ENCODE peak calls at places on chromosomes 1 and 21, in five cellular contexts. One of them, this sample, is unnamed.

GRCh38 chr1:208145167-208145566 is 99.0 kb downstream of the PLXNA2 start:
- DNase-seq in SK-N-SH: no peak
- DNase-seq in Panc1: no peak
- DNase-seq in HL-60: no peak
- DNase-seq in GM23338: no peak
- DNase-seq in this sample: no peak

GRCh38 chr21:33135925-33136324 is 66.0 kb downstream of the OLIG1 start:
- DNase-seq in SK-N-SH: no peak
- DNase-seq in Panc1: no peak
- DNase-seq in HL-60: no peak
- DNase-seq in GM23338: no peak
- DNase-seq in this sample: no peak

GRCh38 chr1:26191739-26192138 is 1.3 kb downstream of the CATSPER4 start:
- DNase-seq in SK-N-SH: no peak
- DNase-seq in Panc1: no peak
- DNase-seq in HL-60: no peak
- DNase-seq in GM23338: no peak
- DNase-seq in this sample: no peak

GRCh38 chr1:179025125-179025974 is at the start of gene FAM20B:
- DNase-seq in SK-N-SH: peak
- DNase-seq in Panc1: no peak
- DNase-seq in HL-60: peak
- DNase-seq in GM23338: peak
- DNase-seq in this sample: peak

GRCh38 chr1:183925947-183926346 is 111.6 kb downstream of the COLGALT2 start:
- DNase-seq in SK-N-SH: no peak
- DNase-seq in Panc1: no peak
- DNase-seq in HL-60: no peak
- DNase-seq in GM23338: no peak
- DNase-seq in this sample: no peak

GRCh38 chr1:74324684-74325448 is 89.7 kb downstream of the TNNI3K start:
- DNase-seq in SK-N-SH: no peak
- DNase-seq in Panc1: no peak
- DNase-seq in HL-60: no peak
- DNase-seq in GM23338: peak
- DNase-seq in this sample: no peak

GRCh38 chr1:157326173-157326859 is 188.1 kb upstream of the ETV3 start:
- DNase-seq in SK-N-SH: no peak
- DNase-seq in Panc1: no peak
- DNase-seq in HL-60: no peak
- DNase-seq in GM23338: peak
- DNase-seq in this sample: no peak

GRCh38 chr1:53165408-53165961 is 23.0 kb upstream of the SLC1A7 start:
- DNase-seq in SK-N-SH: no peak
- DNase-seq in Panc1: no peak
- DNase-seq in HL-60: no peak
- DNase-seq in GM23338: no peak
- DNase-seq in this sample: no peak

GRCh38 chr1:94316836-94317789 is 79.7 kb upstream of the ARHGAP29 start:
- DNase-seq in SK-N-SH: no peak
- DNase-seq in Panc1: no peak
- DNase-seq in HL-60: no peak
- DNase-seq in GM23338: no peak
- DNase-seq in this sample: no peak

GRCh38 chr21:27190601-27191000 is 223.7 kb upstream of the ADAMTS5 start:
- DNase-seq in SK-N-SH: no peak
- DNase-seq in Panc1: no peak
- DNase-seq in HL-60: no peak
- DNase-seq in GM23338: no peak
- DNase-seq in this sample: no peak

GRCh38 chr1:50832167-50832566 is 127.9 kb downstream of the FAF1 start:
- DNase-seq in SK-N-SH: no peak
- DNase-seq in Panc1: no peak
- DNase-seq in HL-60: no peak
- DNase-seq in GM23338: no peak
- DNase-seq in this sample: no peak

GRCh38 chr21:42381347-42381984 is 14.4 kb downstream of the TMPRSS3 start:
- DNase-seq in SK-N-SH: no peak
- DNase-seq in Panc1: peak
- DNase-seq in HL-60: no peak
- DNase-seq in GM23338: peak
- DNase-seq in this sample: no peak

GRCh38 chr1:222034790-222035189 is 292.9 kb upstream of the DUSP10 start:
- DNase-seq in SK-N-SH: no peak
- DNase-seq in Panc1: no peak
- DNase-seq in HL-60: no peak
- DNase-seq in GM23338: no peak
- DNase-seq in this sample: no peak

GRCh38 chr1:44911042-44911441 is 68.0 kb upstream of the PTCH2 start:
- DNase-seq in SK-N-SH: no peak
- DNase-seq in Panc1: no peak
- DNase-seq in HL-60: no peak
- DNase-seq in GM23338: no peak
- DNase-seq in this sample: no peak

GRCh38 chr1:240170245-240170644 is 78.6 kb downstream of the FMN2 start:
- DNase-seq in SK-N-SH: no peak
- DNase-seq in Panc1: no peak
- DNase-seq in HL-60: no peak
- DNase-seq in GM23338: no peak
- DNase-seq in this sample: no peak

GRCh38 chr1:223835754-223836153 is 10.0 kb downstream of the TP53BP2 start:
- DNase-seq in SK-N-SH: no peak
- DNase-seq in Panc1: no peak
- DNase-seq in HL-60: no peak
- DNase-seq in GM23338: no peak
- DNase-seq in this sample: no peak

GRCh38 chr1:245700631-245701030 is 545.8 kb downstream of the KIF26B start:
- DNase-seq in SK-N-SH: no peak
- DNase-seq in Panc1: no peak
- DNase-seq in HL-60: no peak
- DNase-seq in GM23338: no peak
- DNase-seq in this sample: no peak

GRCh38 chr1:53682369-53682685 is 56.6 kb downstream of the GLIS1 start:
- DNase-seq in SK-N-SH: no peak
- DNase-seq in Panc1: no peak
- DNase-seq in HL-60: no peak
- DNase-seq in GM23338: no peak
- DNase-seq in this sample: no peak

GRCh38 chr1:7539772-7540175 is 231.3 kb upstream of the VAMP3 start:
- DNase-seq in SK-N-SH: no peak
- DNase-seq in Panc1: no peak
- DNase-seq in HL-60: no peak
- DNase-seq in GM23338: peak
- DNase-seq in this sample: no peak

GRCh38 chr1:117240547-117240946 is 29.8 kb upstream of the VTCN1 start:
- DNase-seq in SK-N-SH: no peak
- DNase-seq in Panc1: no peak
- DNase-seq in HL-60: no peak
- DNase-seq in GM23338: no peak
- DNase-seq in this sample: no peak

GRCh38 chr1:244137725-244138124 is 86.6 kb downstream of the ZBTB18 start:
- DNase-seq in SK-N-SH: no peak
- DNase-seq in Panc1: no peak
- DNase-seq in HL-60: no peak
- DNase-seq in GM23338: no peak
- DNase-seq in this sample: no peak

DNA sequence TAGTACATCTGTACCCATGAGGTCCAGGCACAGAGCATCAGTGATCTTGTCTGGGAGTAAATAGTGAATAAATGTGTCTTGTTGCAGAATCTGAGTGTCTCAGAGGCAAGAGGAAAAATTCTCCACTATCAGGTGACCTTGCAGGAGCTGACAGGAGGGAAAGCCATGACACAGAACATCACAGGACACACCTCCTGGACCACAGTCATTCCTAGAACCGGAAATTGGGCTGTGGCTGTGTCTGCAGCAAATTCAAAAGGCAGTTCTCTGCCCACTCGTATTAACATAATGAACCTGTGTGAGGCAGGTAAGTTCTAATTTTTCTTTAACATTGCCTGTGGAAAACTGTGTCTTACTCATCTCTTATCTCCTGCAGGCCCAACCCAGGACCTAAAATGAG is 43.1 kb downstream of the IL12RB2 start:
- DNase-seq in SK-N-SH: no peak
- DNase-seq in Panc1: no peak
- DNase-seq in HL-60: no peak
- DNase-seq in GM23338: no peak
- DNase-seq in this sample: no peak
- TF ChIP-seq REST in SK-N-SH: no peak
- TF ChIP-seq REST in Panc1: no peak
- TF ChIP-seq REST in HL-60: no peak
- TF ChIP-seq REST in GM23338: no peak
- TF ChIP-seq REST in this sample: no peak

GRCh38 chr1:15410223-15410883 is 665 bp downstream of the EFHD2 start:
- DNase-seq in SK-N-SH: peak
- DNase-seq in Panc1: no peak
- DNase-seq in HL-60: no peak
- DNase-seq in GM23338: no peak
- DNase-seq in this sample: no peak

GRCh38 chr1:15407579-15407978 is 2.1 kb upstream of the EFHD2 start:
- DNase-seq in SK-N-SH: no peak
- DNase-seq in Panc1: no peak
- DNase-seq in HL-60: no peak
- DNase-seq in GM23338: no peak
- DNase-seq in this sample: no peak

GRCh38 chr1:15408890-15409399 is 743 bp upstream of the EFHD2 start:
- DNase-seq in SK-N-SH: no peak
- DNase-seq in Panc1: no peak
- DNase-seq in HL-60: no peak
- DNase-seq in GM23338: no peak
- DNase-seq in this sample: no peak

GRCh38 chr1:15410884-15411245 is 1.2 kb downstream of the EFHD2 start:
- DNase-seq in SK-N-SH: no peak
- DNase-seq in Panc1: no peak
- DNase-seq in HL-60: no peak
- DNase-seq in GM23338: no peak
- DNase-seq in this sample: no peak

DNA sequence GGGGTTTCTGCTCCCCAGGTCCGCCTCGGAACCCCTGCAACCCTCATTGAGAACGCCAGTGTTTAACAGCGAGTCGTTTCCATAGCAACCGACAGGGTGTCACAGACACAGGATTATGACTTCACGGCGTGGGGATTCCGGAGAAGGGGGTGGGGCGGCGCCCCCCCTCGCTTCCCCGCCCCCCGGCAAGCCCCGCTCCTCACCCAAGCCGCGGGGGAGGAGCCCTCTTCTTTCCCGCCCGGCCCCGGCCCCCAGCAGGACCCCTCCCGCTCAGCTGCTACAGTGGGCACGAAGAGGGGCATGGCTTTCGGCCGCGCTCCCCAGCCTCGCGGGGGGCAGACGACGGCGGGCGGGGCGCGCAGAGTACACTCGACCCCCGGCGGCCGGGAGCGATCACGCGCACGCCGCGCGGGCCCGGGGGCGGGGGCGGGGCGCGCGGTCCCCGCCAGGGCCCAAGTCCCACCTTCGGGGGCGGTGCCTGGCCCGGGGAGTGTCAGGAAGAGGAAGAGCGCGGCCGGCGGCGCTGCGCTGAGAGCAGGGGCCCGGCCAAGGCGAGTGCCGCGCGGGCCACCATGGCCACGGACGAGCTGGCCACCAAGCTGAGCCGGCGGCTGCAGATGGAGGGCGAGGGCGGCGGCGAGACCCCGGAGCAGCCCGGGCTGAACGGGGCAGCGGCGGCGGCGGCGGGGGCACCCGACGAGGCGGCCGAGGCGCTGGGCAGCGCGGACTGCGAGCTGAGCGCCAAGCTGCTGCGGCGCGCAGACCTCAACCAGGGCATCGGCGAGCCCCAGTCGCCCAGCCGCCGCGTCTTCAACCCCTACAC is at the start of gene EFHD2:
- DNase-seq in SK-N-SH: peak
- DNase-seq in Panc1: no peak
- DNase-seq in HL-60: peak
- DNase-seq in GM23338: peak
- DNase-seq in this sample: no peak
- TF ChIP-seq REST in SK-N-SH: no peak
- TF ChIP-seq REST in Panc1: no peak
- TF ChIP-seq REST in HL-60: no peak
- TF ChIP-seq REST in GM23338: no peak
- TF ChIP-seq REST in this sample: no peak

GRCh38 chr1:216034506-216034905 is 388.7 kb downstream of the USH2A start:
- DNase-seq in SK-N-SH: no peak
- DNase-seq in Panc1: no peak
- DNase-seq in HL-60: no peak
- DNase-seq in GM23338: peak
- DNase-seq in this sample: no peak
- TF ChIP-seq REST in SK-N-SH: no peak
- TF ChIP-seq REST in Panc1: no peak
- TF ChIP-seq REST in HL-60: no peak
- TF ChIP-seq REST in GM23338: no peak
- TF ChIP-seq REST in this sample: no peak

GRCh38 chr1:227447531-227447990 is 115.8 kb upstream of the ZNF678 start:
- DNase-seq in SK-N-SH: peak
- DNase-seq in Panc1: no peak
- DNase-seq in HL-60: no peak
- DNase-seq in GM23338: peak
- DNase-seq in this sample: no peak

GRCh38 chr1:227450489-227450888 is 112.9 kb upstream of the ZNF678 start:
- DNase-seq in SK-N-SH: no peak
- DNase-seq in Panc1: no peak
- DNase-seq in HL-60: no peak
- DNase-seq in GM23338: no peak
- DNase-seq in this sample: no peak

GRCh38 chr1:227451062-227451461 is 112.3 kb upstream of the ZNF678 start:
- DNase-seq in SK-N-SH: no peak
- DNase-seq in Panc1: no peak
- DNase-seq in HL-60: no peak
- DNase-seq in GM23338: no peak
- DNase-seq in this sample: no peak

GRCh38 chr1:227449727-227450420 is 113.5 kb upstream of the ZNF678 start:
- DNase-seq in SK-N-SH: no peak
- DNase-seq in Panc1: no peak
- DNase-seq in HL-60: no peak
- DNase-seq in GM23338: no peak
- DNase-seq in this sample: no peak

DNA sequence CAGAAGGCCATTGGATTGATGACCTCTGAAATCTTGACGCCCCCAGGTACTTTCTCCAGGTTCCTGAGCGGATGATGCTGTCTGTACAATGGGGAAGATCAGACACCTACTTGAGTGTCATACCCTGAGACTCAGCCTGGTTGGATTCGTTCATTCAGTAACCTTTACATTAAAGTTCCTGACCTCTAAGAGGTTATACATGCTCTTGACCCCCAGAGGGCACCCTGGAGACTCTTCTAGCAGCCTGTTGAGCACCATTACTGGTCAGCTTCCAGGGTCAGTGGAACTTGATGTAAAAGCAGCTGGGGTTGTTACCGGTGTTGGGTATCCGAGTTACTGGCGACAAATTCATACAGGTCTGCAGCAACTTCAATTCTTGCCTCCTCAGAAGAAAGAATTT is 114.3 kb upstream of the ZNF678 start:
- DNase-seq in SK-N-SH: peak
- DNase-seq in Panc1: no peak
- DNase-seq in HL-60: no peak
- DNase-seq in GM23338: peak
- DNase-seq in this sample: no peak
- TF ChIP-seq REST in SK-N-SH: no peak
- TF ChIP-seq REST in Panc1: no peak
- TF ChIP-seq REST in HL-60: no peak
- TF ChIP-seq REST in GM23338: no peak
- TF ChIP-seq REST in this sample: no peak

This sample was measured in GM12878.